ENCODE peak calls at places on chromosomes 6 and 20, in five cellular contexts. C is fibroblast of lung; E is activated CD8-positive, alpha-beta memory T cell treated with anti-CD3 and anti-CD28 coated beads for 48 hours; B is stimulated activated CD8-positive, alpha-beta memory T cell treated with anti-CD3 and anti-CD28 coated beads, Interleukin-12 subunit alpha, Interleukin-12 subunit beta, amount 100 ng/mL, for 4 hours; F is pancreas. Y is an unnamed sample.
A peak's percentile ranks its signal among the peaks of the same experiment; 100 is the strongest.

GRCh38 chr6:131995924-131996323 is 44.8 kb upstream of the CCN2 start:
- DNase-seq in F (no peak), B (no peak), C (peak; percentile 92), E (no peak), Y (peak; percentile 16)

GRCh38 chr6:63839485-63839884 is 203.9 kb downstream of the PHF3 start:
- DNase-seq in C (peak; percentile 39), B (no peak), E (no peak), F (no peak), Y (no peak)

GRCh38 chr6:166553563-166554271 is 32.8 kb downstream of the RAMACL start:
- DNase-seq in F (no peak), C (peak; percentile 88), E (no peak), B (no peak), Y (peak; percentile 44)

GRCh38 chr20:44423480-44423879 is 52.2 kb upstream of the TTPAL start:
- DNase-seq in B (no peak), E (no peak), C (no peak), F (no peak), Y (no peak)

GRCh38 chr20:47557791-47558190 is 56.1 kb downstream of the NCOA3 start:
- DNase-seq in F (no peak), E (no peak), C (no peak), B (no peak), Y (no peak)

GRCh38 chr6:41917528-41917927 is 3.4 kb downstream of the MED20 start:
- DNase-seq in B (no peak), E (no peak), C (peak; percentile 96), F (no peak), Y (peak; percentile 90)

GRCh38 chr6:47033029-47033796 is 8.9 kb downstream of the ADGRF1 start:
- DNase-seq in E (no peak), F (no peak), B (no peak), C (no peak), Y (no peak)

GRCh38 chr20:14919473-14920157 is 582.2 kb upstream of the FLRT3 start:
- DNase-seq in B (no peak), E (no peak), F (peak; percentile 37), C (no peak), Y (peak; percentile 29)

GRCh38 chr6:157534991-157535353 is 154.0 kb downstream of the ZDHHC14 start:
- DNase-seq in E (no peak), B (no peak), C (no peak), F (no peak), Y (no peak)

GRCh38 chr6:85680388-85680787 is 37.7 kb upstream of the SYNCRIP start:
- DNase-seq in E (no peak), F (no peak), B (no peak), C (no peak), Y (no peak)

GRCh38 chr20:47115694-47116093 is 221.1 kb downstream of the EYA2 start:
- DNase-seq in E (no peak), F (no peak), B (no peak), C (no peak), Y (no peak)

GRCh38 chr6:165183071-165183470 is 126.3 kb downstream of the C6orf118 start:
- DNase-seq in F (no peak), B (no peak), C (no peak), E (no peak), Y (no peak)

GRCh38 chr6:29917843-29918242 is 24.5 kb upstream of the HLA-A start:
- DNase-seq in F (no peak), C (no peak), B (no peak), E (no peak), Y (no peak)

GRCh38 chr6:163529605-163530004 is 115.1 kb downstream of the QKI start:
- DNase-seq in E (no peak), C (peak; percentile 95), F (no peak), B (no peak), Y (no peak)

GRCh38 chr6:169099411-169100202 is 154.0 kb downstream of the THBS2 start:
- DNase-seq in B (no peak), F (no peak), C (peak; percentile 63), E (no peak), Y (peak; percentile 16)

GRCh38 chr20:61839223-61839911 is 226.3 kb downstream of the TAF4 start:
- DNase-seq in F (no peak), C (no peak), B (no peak), E (no peak), Y (no peak)